ENCODE peak calls at places on chromosome 18, in six cellular contexts. F, J, D, W, A and L are unnamed samples.
A peak's percentile ranks its signal among the peaks of the same experiment; 100 is the strongest.

GRCh38 chr18:30929065-30929464 is 113.5 kb downstream of the DSC3 start:
- DNase-seq in F (no peak), J (no peak), D (no peak), W (no peak), A (no peak), L (no peak)

GRCh38 chr18:28183418-28184078 is 6.6 kb upstream of the CDH2 start:
- DNase-seq in F (peak; percentile 87), J (peak; percentile 34), D (peak; percentile 47), W (peak; percentile 55), A (no peak), L (no peak)

GRCh38 chr18:23114911-23115310 is 20.4 kb upstream of the CABLES1 start:
- DNase-seq in F (no peak), J (peak; percentile 92), D (peak; percentile 67), W (no peak), A (no peak), L (no peak)

GRCh38 chr18:69865656-69866241 is 81.9 kb downstream of the CD226 start:
- DNase-seq in F (peak; percentile 41), J (no peak), D (no peak), W (peak; percentile 83), A (no peak), L (no peak)

GRCh38 chr18:21267370-21267769 is 25.3 kb downstream of the GREB1L start:
- DNase-seq in F (no peak), J (no peak), D (no peak), W (no peak), A (no peak), L (no peak)

GRCh38 chr18:53544926-53545325 is 679.5 kb downstream of the MBD2 start:
- DNase-seq in F (no peak), J (no peak), D (no peak), W (no peak), A (no peak), L (no peak)

GRCh38 chr18:70936160-70936559 is 647.3 kb downstream of the SOCS6 start:
- DNase-seq in F (no peak), J (no peak), D (no peak), W (no peak), A (no peak), L (no peak)

GRCh38 chr18:78621141-78621540 is 358.5 kb upstream of the SALL3 start:
- DNase-seq in F (no peak), J (no peak), D (no peak), W (no peak), A (no peak), L (no peak)

GRCh38 chr18:40553029-40553428 is 1402.0 kb upstream of the PIK3C3 start:
- DNase-seq in F (no peak), J (no peak), D (no peak), W (no peak), A (no peak), L (no peak)

GRCh38 chr18:22503803-22504202 is 86.1 kb upstream of the CTAGE1 start:
- DNase-seq in F (peak; percentile 94), J (peak; percentile 95), D (peak; percentile 94), W (peak; percentile 96), A (no peak), L (no peak)

GRCh38 chr18:68034293-68034692 is 517.8 kb upstream of the DSEL start:
- DNase-seq in F (peak; percentile 4), J (peak; percentile 82), D (peak; percentile 10), W (peak; percentile 76), A (no peak), L (no peak)

GRCh38 chr18:21270453-21270852 is 28.4 kb downstream of the GREB1L start:
- DNase-seq in F (no peak), J (peak; percentile 93), D (peak; percentile 6), W (no peak), A (no peak), L (no peak)

GRCh38 chr18:80253236-80253635 is 5.9 kb upstream of the PARD6G start:
- DNase-seq in F (no peak), J (no peak), D (no peak), W (no peak), A (no peak), L (no peak)

GRCh38 chr18:45014047-45014501 is 333.4 kb downstream of the SETBP1 start:
- DNase-seq in F (peak; percentile 41), J (peak; percentile 83), D (peak; percentile 73), W (peak; percentile 88), A (no peak), L (peak; percentile 82)

GRCh38 chr18:79518028-79518682 is 122.4 kb downstream of the NFATC1 start:
- DNase-seq in F (no peak), J (no peak), D (no peak), W (no peak), A (peak; percentile 74), L (no peak)

GRCh38 chr18:56789004-56789888 is 138.1 kb downstream of the WDR7 start:
- DNase-seq in F (no peak), J (peak; percentile 35), D (peak; percentile 71), W (no peak), A (no peak), L (no peak)

GRCh38 chr18:44852818-44853217 is 172.1 kb downstream of the SETBP1 start:
- DNase-seq in F (no peak), J (no peak), D (no peak), W (peak; percentile 12), A (no peak), L (no peak)

GRCh38 chr18:69491576-69491975 is 90.9 kb downstream of the DOK6 start:
- DNase-seq in F (no peak), J (no peak), D (no peak), W (no peak), A (no peak), L (no peak)

GRCh38 chr18:76498064-76498463 is 3.0 kb upstream of the ZNF516 start:
- DNase-seq in F (no peak), J (no peak), D (no peak), W (no peak), A (no peak), L (no peak)
- H3K4me3 ChIP-seq in F (no peak overlapping the region), J (no peak overlapping the region), D (no peak overlapping the region), W (no peak overlapping the region), A (no peak overlapping the region), L (no peak overlapping the region)

GRCh38 chr18:6401687-6402086 is 13.0 kb downstream of the L3MBTL4 start:
- DNase-seq in F (no peak), J (no peak), D (no peak), W (no peak), A (no peak), L (no peak)
- TF ChIP-seq CTCF in F (no peak), J (no peak), D (no peak), W (no peak), A (no peak), L (peak; percentile 16)

GRCh38 chr18:12879840-12880531 is 4.1 kb downstream of the PTPN2 start:
- DNase-seq in F (no peak), J (peak; percentile 22), D (no peak), W (no peak), A (no peak), L (peak; percentile 69)
- H3K4me3 ChIP-seq in F (no peak overlapping the region), J (no peak overlapping the region), D (no peak overlapping the region), W (no peak overlapping the region), A (no peak overlapping the region), L (no peak overlapping the region)

GRCh38 chr18:25019086-25019860 is 332.7 kb downstream of the ZNF521 start:
- DNase-seq in F (no peak), J (no peak), D (no peak), W (no peak), A (no peak), L (no peak)

GRCh38 chr18:25010623-25011374 is 341.2 kb downstream of the ZNF521 start:
- DNase-seq in F (no peak), J (no peak), D (no peak), W (no peak), A (no peak), L (no peak)

GRCh38 chr18:25016181-25016580 is 335.8 kb downstream of the ZNF521 start:
- DNase-seq in F (no peak), J (no peak), D (no peak), W (no peak), A (no peak), L (no peak)

GRCh38 chr18:25019946-25020345 is 332.0 kb downstream of the ZNF521 start:
- DNase-seq in F (no peak), J (no peak), D (no peak), W (no peak), A (no peak), L (no peak)

DNA sequence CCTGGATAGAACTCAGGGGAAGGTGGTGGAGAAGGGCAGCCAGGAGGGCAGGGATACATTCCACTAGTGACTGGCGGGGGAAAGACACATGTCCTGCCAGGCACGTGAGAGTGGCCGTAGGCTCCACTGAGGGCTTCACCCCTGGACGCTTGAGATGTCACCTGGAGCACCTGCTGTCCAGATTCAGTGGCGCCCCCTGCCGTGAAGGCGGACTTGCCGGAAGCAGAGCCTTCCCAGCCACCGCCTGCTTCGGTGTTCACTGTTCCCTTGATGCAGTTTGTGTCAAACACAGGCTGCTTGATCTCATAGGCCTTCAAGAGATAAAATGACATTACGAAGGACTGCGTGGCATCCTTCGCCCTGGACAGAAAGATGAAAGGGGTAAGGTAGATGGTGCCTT is 335.3 kb downstream of the ZNF521 start:
- DNase-seq in F (no peak), J (no peak), D (no peak), W (no peak), A (no peak), L (no peak)
- TF ChIP-seq CTCF in F (no peak), J (no peak), D (no peak), W (no peak), A (no peak), L (no peak)

GRCh38 chr18:36299010-36299409 is 1.5 kb downstream of the FHOD3 start:
- DNase-seq in F (no peak), J (no peak), D (no peak), W (no peak), A (no peak), L (no peak)

GRCh38 chr18:36297419-36298112 is at the start of gene FHOD3:
- DNase-seq in F (no peak), J (peak; percentile 38), D (peak; percentile 88), W (peak; percentile 65), A (no peak), L (no peak)

GRCh38 chr18:36300211-36300610 is 2.7 kb downstream of the FHOD3 start:
- DNase-seq in F (no peak), J (no peak), D (no peak), W (no peak), A (no peak), L (no peak)

GRCh38 chr18:36296591-36297418 is 708 bp upstream of the FHOD3 start:
- DNase-seq in F (no peak), J (peak; percentile 78), D (peak; percentile 93), W (peak; percentile 87), A (no peak), L (peak; percentile 60)

DNA sequence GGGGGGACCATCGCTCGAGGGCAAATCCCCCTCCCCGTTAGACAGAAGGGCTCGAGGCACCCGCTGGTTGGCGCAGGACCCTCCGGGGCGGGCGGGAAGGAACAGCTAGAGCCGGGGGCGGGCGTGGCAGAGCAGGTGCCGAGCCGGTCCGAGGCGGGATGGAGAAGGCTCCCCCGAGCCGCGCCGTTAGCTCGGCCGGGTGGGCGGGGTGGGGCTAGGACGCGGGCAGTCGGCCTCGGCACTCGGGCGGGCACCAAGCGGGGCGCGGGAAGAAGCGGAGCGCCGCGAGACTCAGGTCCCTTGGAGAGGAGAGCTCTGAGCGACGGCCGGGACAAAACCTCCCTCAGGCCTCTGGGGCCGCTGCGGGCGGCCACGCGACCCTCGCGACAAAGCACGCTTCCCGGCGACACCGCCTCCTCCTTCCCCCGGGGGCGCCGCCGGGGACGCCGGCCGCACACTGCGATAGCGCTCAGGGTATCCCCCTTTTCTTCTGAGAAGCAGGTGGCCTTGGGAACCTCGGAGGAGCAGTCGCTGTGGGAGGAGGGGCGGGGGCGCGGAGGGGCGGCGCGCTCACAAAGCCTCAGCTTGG is 694 bp downstream of the FHOD3 start:
- DNase-seq in F (no peak), J (no peak), D (no peak), W (no peak), A (peak; percentile 78), L (no peak)
- H3K4me3 ChIP-seq in F (peak overlapping the region; percentile 68), J (peak overlapping the region; percentile 43), D (peak overlapping the region; percentile 71), W (peak overlapping the region; percentile 59), A (peak overlapping the region; percentile 51), L (peak overlapping the region; percentile 73)